ENCODE peak calls at places on chromosomes 4 and X, in nine cellular contexts. I, X, U, Y, F, K, E, R and W are unnamed samples.

GRCh38 chr4:184099033-184099432 is 118.6 kb downstream of the ENPP6 start:
- DNase-seq in I (no peak), X (no peak), U (no peak), Y (no peak), F (no peak), K (no peak), E (no peak), R (no peak), W (no peak)

GRCh38 chrX:56029691-56030090 is 202.5 kb upstream of the KLF8 start:
- DNase-seq in I (no peak), X (no peak), U (no peak), Y (no peak), F (no peak), K (no peak), E (no peak), R (no peak), W (no peak)

GRCh38 chr4:141713185-141713584 is 76.8 kb downstream of the IL15 start:
- DNase-seq in I (peak; percentile 12), X (no peak), U (no peak), Y (no peak), F (no peak), K (no peak), E (no peak), R (no peak), W (no peak)

GRCh38 chr4:8281519-8282133 is 12.1 kb downstream of the HTRA3 start:
- DNase-seq in I (peak; percentile 74), X (peak; percentile 49), U (no peak), Y (no peak), F (no peak), K (no peak), E (no peak), R (no peak), W (peak; percentile 81)

GRCh38 chr4:112327950-112328349 is 30.8 kb downstream of the ALPK1 start:
- DNase-seq in I (peak; percentile 72), X (no peak), U (peak; percentile 67), Y (no peak), F (peak; percentile 70), K (peak; percentile 24), E (no peak), R (no peak), W (no peak)

GRCh38 chr4:94741304-94741703 is 16.5 kb upstream of the BMPR1B start:
- DNase-seq in I (peak; percentile 78), X (no peak), U (no peak), Y (no peak), F (no peak), K (no peak), E (no peak), R (no peak), W (no peak)

GRCh38 chrX:46812445-46812844 is 24.4 kb upstream of the RP2 start:
- DNase-seq in I (no peak), X (no peak), U (no peak), Y (no peak), F (peak; percentile 43), K (no peak), E (no peak), R (no peak), W (no peak)

GRCh38 chrX:49040376-49040955 is 2.7 kb downstream of the TFE3 start:
- DNase-seq in I (peak; percentile 25), X (no peak), U (no peak), Y (no peak), F (no peak), K (no peak), E (no peak), R (no peak), W (no peak)

GRCh38 chr4:168740686-168741085 is 243.8 kb downstream of the PALLD start:
- DNase-seq in I (no peak), X (no peak), U (no peak), Y (no peak), F (no peak), K (no peak), E (no peak), R (no peak), W (no peak)

GRCh38 chr4:3388461-3389185 is 53.1 kb upstream of the HGFAC start:
- DNase-seq in I (peak; percentile 73), X (no peak), U (no peak), Y (no peak), F (no peak), K (peak; percentile 57), E (no peak), R (peak; percentile 34), W (no peak)

GRCh38 chr4:23212558-23212957 is 519.8 kb downstream of the GBA3 start:
- DNase-seq in I (no peak), X (no peak), U (no peak), Y (no peak), F (no peak), K (no peak), E (no peak), R (no peak), W (no peak)

GRCh38 chrX:54248309-54248708 is 65.3 kb upstream of the FAM120C start:
- DNase-seq in I (peak; percentile 44), X (no peak), U (peak; percentile 5), Y (no peak), F (peak; percentile 43), K (no peak), E (no peak), R (no peak), W (no peak)

GRCh38 chr4:108783666-108784463 is 21.0 kb upstream of the ETNPPL start:
- DNase-seq in I (no peak), X (no peak), U (no peak), Y (no peak), F (peak; percentile 44), K (no peak), E (no peak), R (no peak), W (no peak)

GRCh38 chr4:79540143-79540542 is 132.1 kb upstream of the GK2 start:
- DNase-seq in I (no peak), X (no peak), U (no peak), Y (no peak), F (no peak), K (no peak), E (no peak), R (no peak), W (no peak)

GRCh38 chrX:10233696-10234095 is 76.9 kb downstream of the CLCN4 start:
- DNase-seq in I (peak; percentile 39), X (no peak), U (no peak), Y (no peak), F (no peak), K (no peak), E (no peak), R (no peak), W (no peak)